ENCODE peak calls at places on chromosomes 6 and 20, in nine cellular contexts. One of them, this sample, is unnamed.

GRCh38 chr6:17624396-17624795 is 24.3 kb downstream of the FAM8A1 start:
- DNase-seq in heart left ventricle: no peak
- DNase-seq in heart right ventricle: no peak
- DNase-seq in IMR-90: no peak
- DNase-seq in endodermal cell: no peak
- DNase-seq in cardiac muscle cell: no peak
- DNase-seq in right atrium auricular region: no peak
- DNase-seq in CD8-positive, alpha-beta memory T cell: no peak
- DNase-seq in naive thymus-derived CD4-positive, alpha-beta T cell: no peak
- DNase-seq in this sample: no peak

GRCh38 chr6:17167327-17167979 is 65.6 kb downstream of the STMND1 start:
- DNase-seq in heart left ventricle: peak; percentile 54
- DNase-seq in heart right ventricle: peak; percentile 34
- DNase-seq in IMR-90: peak; percentile 15
- DNase-seq in endodermal cell: peak; percentile 93
- DNase-seq in cardiac muscle cell: peak; percentile 57
- DNase-seq in right atrium auricular region: no peak
- DNase-seq in CD8-positive, alpha-beta memory T cell: no peak
- DNase-seq in naive thymus-derived CD4-positive, alpha-beta T cell: no peak
- DNase-seq in this sample: peak; percentile 48

GRCh38 chr6:80151641-80152040 is 45.2 kb downstream of the BCKDHB start:
- DNase-seq in heart left ventricle: no peak
- DNase-seq in heart right ventricle: no peak
- DNase-seq in IMR-90: no peak
- DNase-seq in endodermal cell: no peak
- DNase-seq in cardiac muscle cell: no peak
- DNase-seq in right atrium auricular region: no peak
- DNase-seq in CD8-positive, alpha-beta memory T cell: no peak
- DNase-seq in naive thymus-derived CD4-positive, alpha-beta T cell: no peak
- DNase-seq in this sample: no peak

GRCh38 chr20:11852189-11852588 is 65.5 kb upstream of the BTBD3 start:
- DNase-seq in heart left ventricle: no peak
- DNase-seq in heart right ventricle: no peak
- DNase-seq in IMR-90: no peak
- DNase-seq in endodermal cell: no peak
- DNase-seq in cardiac muscle cell: no peak
- DNase-seq in right atrium auricular region: no peak
- DNase-seq in CD8-positive, alpha-beta memory T cell: no peak
- DNase-seq in naive thymus-derived CD4-positive, alpha-beta T cell: no peak
- DNase-seq in this sample: no peak

GRCh38 chr6:134416501-134417154 is 98.7 kb upstream of the SGK1 start:
- DNase-seq in heart left ventricle: no peak
- DNase-seq in heart right ventricle: no peak
- DNase-seq in IMR-90: peak; percentile 61
- DNase-seq in endodermal cell: no peak
- DNase-seq in cardiac muscle cell: peak; percentile 68
- DNase-seq in right atrium auricular region: no peak
- DNase-seq in CD8-positive, alpha-beta memory T cell: no peak
- DNase-seq in naive thymus-derived CD4-positive, alpha-beta T cell: no peak
- DNase-seq in this sample: no peak

GRCh38 chr6:122622404-122622938 is 12.3 kb downstream of the PKIB start:
- DNase-seq in heart left ventricle: no peak
- DNase-seq in heart right ventricle: no peak
- DNase-seq in IMR-90: no peak
- DNase-seq in endodermal cell: no peak
- DNase-seq in cardiac muscle cell: no peak
- DNase-seq in right atrium auricular region: no peak
- DNase-seq in CD8-positive, alpha-beta memory T cell: no peak
- DNase-seq in naive thymus-derived CD4-positive, alpha-beta T cell: no peak
- DNase-seq in this sample: no peak

GRCh38 chr6:169172435-169172834 is 81.2 kb downstream of the THBS2 start:
- DNase-seq in heart left ventricle: no peak
- DNase-seq in heart right ventricle: no peak
- DNase-seq in IMR-90: peak; percentile 55
- DNase-seq in endodermal cell: no peak
- DNase-seq in cardiac muscle cell: peak; percentile 89
- DNase-seq in right atrium auricular region: peak; percentile 89
- DNase-seq in CD8-positive, alpha-beta memory T cell: no peak
- DNase-seq in naive thymus-derived CD4-positive, alpha-beta T cell: no peak
- DNase-seq in this sample: peak; percentile 28

GRCh38 chr6:37893262-37893661 is 73.7 kb downstream of the ZFAND3 start:
- DNase-seq in heart left ventricle: no peak
- DNase-seq in heart right ventricle: no peak
- DNase-seq in IMR-90: no peak
- DNase-seq in endodermal cell: no peak
- DNase-seq in cardiac muscle cell: no peak
- DNase-seq in right atrium auricular region: no peak
- DNase-seq in CD8-positive, alpha-beta memory T cell: no peak
- DNase-seq in naive thymus-derived CD4-positive, alpha-beta T cell: no peak
- DNase-seq in this sample: no peak

GRCh38 chr6:109458774-109459531 is 3.4 kb upstream of the MICAL1 start:
- DNase-seq in heart left ventricle: no peak
- DNase-seq in heart right ventricle: no peak
- DNase-seq in IMR-90: no peak
- DNase-seq in endodermal cell: peak; percentile 58
- DNase-seq in cardiac muscle cell: no peak
- DNase-seq in right atrium auricular region: no peak
- DNase-seq in CD8-positive, alpha-beta memory T cell: peak; percentile 67
- DNase-seq in naive thymus-derived CD4-positive, alpha-beta T cell: no peak
- DNase-seq in this sample: no peak

GRCh38 chr6:45677381-45677992 is 299.8 kb upstream of the SUPT3H start:
- DNase-seq in heart left ventricle: peak; percentile 33
- DNase-seq in heart right ventricle: peak; percentile 21
- DNase-seq in IMR-90: peak; percentile 66
- DNase-seq in endodermal cell: peak; percentile 31
- DNase-seq in cardiac muscle cell: peak; percentile 70
- DNase-seq in right atrium auricular region: no peak
- DNase-seq in CD8-positive, alpha-beta memory T cell: peak; percentile 50
- DNase-seq in naive thymus-derived CD4-positive, alpha-beta T cell: peak; percentile 41
- DNase-seq in this sample: no peak

GRCh38 chr6:75481394-75481793 is 12.2 kb downstream of the FILIP1 start:
- DNase-seq in heart left ventricle: no peak
- DNase-seq in heart right ventricle: no peak
- DNase-seq in IMR-90: peak; percentile 57
- DNase-seq in endodermal cell: peak; percentile 68
- DNase-seq in cardiac muscle cell: no peak
- DNase-seq in right atrium auricular region: no peak
- DNase-seq in CD8-positive, alpha-beta memory T cell: no peak
- DNase-seq in naive thymus-derived CD4-positive, alpha-beta T cell: no peak
- DNase-seq in this sample: no peak

GRCh38 chr6:165663736-165664552 is 903 bp upstream of the PDE10A start:
- DNase-seq in heart left ventricle: peak; percentile 50
- DNase-seq in heart right ventricle: peak; percentile 64
- DNase-seq in IMR-90: no peak
- DNase-seq in endodermal cell: peak; percentile 77
- DNase-seq in cardiac muscle cell: no peak
- DNase-seq in right atrium auricular region: no peak
- DNase-seq in CD8-positive, alpha-beta memory T cell: no peak
- DNase-seq in naive thymus-derived CD4-positive, alpha-beta T cell: no peak
- DNase-seq in this sample: no peak

GRCh38 chr6:26020983-26021349 is 58.4 kb downstream of the TRIM38 start:
- DNase-seq in heart left ventricle: peak; percentile 46
- DNase-seq in heart right ventricle: peak; percentile 54
- DNase-seq in IMR-90: peak; percentile 74
- DNase-seq in endodermal cell: peak; percentile 83
- DNase-seq in cardiac muscle cell: peak; percentile 71
- DNase-seq in right atrium auricular region: peak; percentile 77
- DNase-seq in CD8-positive, alpha-beta memory T cell: no peak
- DNase-seq in naive thymus-derived CD4-positive, alpha-beta T cell: no peak
- DNase-seq in this sample: peak; percentile 53

GRCh38 chr6:3432416-3432815 is 24.4 kb downstream of the SLC22A23 start:
- DNase-seq in heart left ventricle: no peak
- DNase-seq in heart right ventricle: no peak
- DNase-seq in IMR-90: no peak
- DNase-seq in endodermal cell: no peak
- DNase-seq in cardiac muscle cell: no peak
- DNase-seq in right atrium auricular region: no peak
- DNase-seq in CD8-positive, alpha-beta memory T cell: no peak
- DNase-seq in naive thymus-derived CD4-positive, alpha-beta T cell: no peak
- DNase-seq in this sample: no peak

GRCh38 chr20:4161447-4162251 is 146.3 kb upstream of the RNF24 start:
- DNase-seq in heart left ventricle: no peak
- DNase-seq in heart right ventricle: no peak
- DNase-seq in IMR-90: no peak
- DNase-seq in endodermal cell: peak; percentile 69
- DNase-seq in cardiac muscle cell: peak; percentile 32
- DNase-seq in right atrium auricular region: no peak
- DNase-seq in CD8-positive, alpha-beta memory T cell: no peak
- DNase-seq in naive thymus-derived CD4-positive, alpha-beta T cell: no peak
- DNase-seq in this sample: no peak

GRCh38 chr20:4151991-4152695 is 136.8 kb upstream of the RNF24 start:
- DNase-seq in heart left ventricle: no peak
- DNase-seq in heart right ventricle: no peak
- DNase-seq in IMR-90: peak; percentile 78
- DNase-seq in endodermal cell: no peak
- DNase-seq in cardiac muscle cell: peak; percentile 37
- DNase-seq in right atrium auricular region: no peak
- DNase-seq in CD8-positive, alpha-beta memory T cell: no peak
- DNase-seq in naive thymus-derived CD4-positive, alpha-beta T cell: no peak
- DNase-seq in this sample: no peak

GRCh38 chr20:14295238-14295637 is 42.2 kb downstream of the FLRT3 start:
- DNase-seq in heart left ventricle: no peak
- DNase-seq in heart right ventricle: no peak
- DNase-seq in IMR-90: no peak
- DNase-seq in endodermal cell: no peak
- DNase-seq in cardiac muscle cell: no peak
- DNase-seq in right atrium auricular region: no peak
- DNase-seq in CD8-positive, alpha-beta memory T cell: no peak
- DNase-seq in naive thymus-derived CD4-positive, alpha-beta T cell: no peak
- DNase-seq in this sample: no peak

GRCh38 chr6:23174781-23175361 is 605.5 kb downstream of the HDGFL1 start:
- DNase-seq in heart left ventricle: no peak
- DNase-seq in heart right ventricle: no peak
- DNase-seq in IMR-90: peak; percentile 97
- DNase-seq in endodermal cell: no peak
- DNase-seq in cardiac muscle cell: peak; percentile 77
- DNase-seq in right atrium auricular region: no peak
- DNase-seq in CD8-positive, alpha-beta memory T cell: no peak
- DNase-seq in naive thymus-derived CD4-positive, alpha-beta T cell: no peak
- DNase-seq in this sample: no peak

DNA sequence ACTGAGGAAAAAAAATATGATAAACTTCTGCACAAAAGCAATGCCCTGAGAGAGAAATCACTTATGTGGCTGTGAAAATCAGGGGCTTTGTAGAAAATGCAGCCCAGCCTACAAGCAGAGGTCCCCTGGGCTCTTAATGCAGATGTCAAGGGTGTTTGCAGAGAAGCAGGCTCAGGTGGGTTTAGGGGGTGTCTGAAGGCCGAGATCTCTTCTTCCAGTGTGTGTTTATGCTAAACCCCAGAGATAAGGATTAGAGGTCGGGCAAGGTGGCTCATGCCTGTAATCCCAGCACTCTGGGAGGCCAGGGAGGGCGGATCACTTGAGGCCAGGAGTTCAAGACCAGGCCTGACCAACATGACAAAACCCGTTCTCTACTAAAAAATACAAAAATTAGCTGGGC is 78.5 kb downstream of the TMEM242 start:
- DNase-seq in heart left ventricle: no peak
- DNase-seq in heart right ventricle: no peak
- DNase-seq in IMR-90: no peak
- DNase-seq in endodermal cell: no peak
- DNase-seq in cardiac muscle cell: no peak
- DNase-seq in right atrium auricular region: no peak
- DNase-seq in CD8-positive, alpha-beta memory T cell: no peak
- DNase-seq in naive thymus-derived CD4-positive, alpha-beta T cell: no peak
- DNase-seq in this sample: no peak
- H3K27ac ChIP-seq in heart left ventricle: peak overlapping the region; percentile 69
- H3K27ac ChIP-seq in heart right ventricle: peak overlapping the region; percentile 84
- H3K27ac ChIP-seq in IMR-90: no peak overlapping the region
- H3K27ac ChIP-seq in endodermal cell: no peak overlapping the region
- H3K27ac ChIP-seq in cardiac muscle cell: no peak overlapping the region
- H3K27ac ChIP-seq in right atrium auricular region: peak overlapping the region; percentile 67
- H3K27ac ChIP-seq in CD8-positive, alpha-beta memory T cell: no peak overlapping the region
- H3K27ac ChIP-seq in naive thymus-derived CD4-positive, alpha-beta T cell: no peak overlapping the region
- H3K27ac ChIP-seq in this sample: no peak overlapping the region

GRCh38 chr6:46865221-46865620 is 56.5 kb downstream of the ADGRF5 start:
- DNase-seq in heart left ventricle: no peak
- DNase-seq in heart right ventricle: no peak
- DNase-seq in IMR-90: no peak
- DNase-seq in endodermal cell: no peak
- DNase-seq in cardiac muscle cell: no peak
- DNase-seq in right atrium auricular region: no peak
- DNase-seq in CD8-positive, alpha-beta memory T cell: no peak
- DNase-seq in naive thymus-derived CD4-positive, alpha-beta T cell: no peak
- DNase-seq in this sample: no peak
- H3K36me3 ChIP-seq in heart left ventricle: peaks cover 88% of the 10 kb centered on the region
- H3K36me3 ChIP-seq in heart right ventricle: peaks cover 11% of the 10 kb centered on the region
- H3K36me3 ChIP-seq in IMR-90: no peaks in the 10 kb centered on the region
- H3K36me3 ChIP-seq in endodermal cell: no peaks in the 10 kb centered on the region
- H3K36me3 ChIP-seq in cardiac muscle cell: no peaks in the 10 kb centered on the region
- H3K36me3 ChIP-seq in right atrium auricular region: peaks cover 6% of the 10 kb centered on the region
- H3K36me3 ChIP-seq in CD8-positive, alpha-beta memory T cell: no peaks in the 10 kb centered on the region
- H3K36me3 ChIP-seq in naive thymus-derived CD4-positive, alpha-beta T cell: no peaks in the 10 kb centered on the region
- H3K36me3 ChIP-seq in this sample: peaks cover 6% of the 10 kb centered on the region

GRCh38 chr20:50712771-50713676 is 18.4 kb upstream of the PARD6B start:
- DNase-seq in heart left ventricle: no peak
- DNase-seq in heart right ventricle: no peak
- DNase-seq in IMR-90: no peak
- DNase-seq in endodermal cell: no peak
- DNase-seq in cardiac muscle cell: no peak
- DNase-seq in right atrium auricular region: no peak
- DNase-seq in CD8-positive, alpha-beta memory T cell: no peak
- DNase-seq in naive thymus-derived CD4-positive, alpha-beta T cell: no peak
- DNase-seq in this sample: no peak

GRCh38 chr20:50710492-50711063 is 19.2 kb upstream of the RIPOR3 start:
- DNase-seq in heart left ventricle: no peak
- DNase-seq in heart right ventricle: no peak
- DNase-seq in IMR-90: peak; percentile 45
- DNase-seq in endodermal cell: no peak
- DNase-seq in cardiac muscle cell: peak; percentile 54
- DNase-seq in right atrium auricular region: no peak
- DNase-seq in CD8-positive, alpha-beta memory T cell: no peak
- DNase-seq in naive thymus-derived CD4-positive, alpha-beta T cell: no peak
- DNase-seq in this sample: no peak

GRCh38 chr20:50709574-50709973 is 18.2 kb upstream of the RIPOR3 start:
- DNase-seq in heart left ventricle: no peak
- DNase-seq in heart right ventricle: no peak
- DNase-seq in IMR-90: no peak
- DNase-seq in endodermal cell: no peak
- DNase-seq in cardiac muscle cell: peak; percentile 22
- DNase-seq in right atrium auricular region: no peak
- DNase-seq in CD8-positive, alpha-beta memory T cell: no peak
- DNase-seq in naive thymus-derived CD4-positive, alpha-beta T cell: no peak
- DNase-seq in this sample: no peak

GRCh38 chr20:50711113-50711825 is 19.9 kb upstream of the RIPOR3 start:
- DNase-seq in heart left ventricle: no peak
- DNase-seq in heart right ventricle: no peak
- DNase-seq in IMR-90: no peak
- DNase-seq in endodermal cell: no peak
- DNase-seq in cardiac muscle cell: no peak
- DNase-seq in right atrium auricular region: no peak
- DNase-seq in CD8-positive, alpha-beta memory T cell: no peak
- DNase-seq in naive thymus-derived CD4-positive, alpha-beta T cell: no peak
- DNase-seq in this sample: no peak

GRCh38 chr20:50708845-50709555 is 17.7 kb upstream of the RIPOR3 start:
- DNase-seq in heart left ventricle: no peak
- DNase-seq in heart right ventricle: no peak
- DNase-seq in IMR-90: no peak
- DNase-seq in endodermal cell: no peak
- DNase-seq in cardiac muscle cell: no peak
- DNase-seq in right atrium auricular region: no peak
- DNase-seq in CD8-positive, alpha-beta memory T cell: no peak
- DNase-seq in naive thymus-derived CD4-positive, alpha-beta T cell: no peak
- DNase-seq in this sample: no peak
- H3K4me1 ChIP-seq in heart left ventricle: no peaks in the 10 kb centered on the region
- H3K4me1 ChIP-seq in heart right ventricle: peaks cover 9% of the 10 kb centered on the region
- H3K4me1 ChIP-seq in IMR-90: peaks cover 14% of the 10 kb centered on the region
- H3K4me1 ChIP-seq in endodermal cell: peaks cover 2% of the 10 kb centered on the region
- H3K4me1 ChIP-seq in cardiac muscle cell: peaks cover 6% of the 10 kb centered on the region
- H3K4me1 ChIP-seq in right atrium auricular region: peaks cover 8% of the 10 kb centered on the region
- H3K4me1 ChIP-seq in CD8-positive, alpha-beta memory T cell: no peaks in the 10 kb centered on the region
- H3K4me1 ChIP-seq in naive thymus-derived CD4-positive, alpha-beta T cell: no peaks in the 10 kb centered on the region
- H3K4me1 ChIP-seq in this sample: peaks cover 2% of the 10 kb centered on the region

GRCh38 chr20:33312583-33312982 is 29.6 kb downstream of the BPIFB1 start:
- DNase-seq in heart left ventricle: no peak
- DNase-seq in heart right ventricle: no peak
- DNase-seq in IMR-90: no peak
- DNase-seq in endodermal cell: no peak
- DNase-seq in cardiac muscle cell: no peak
- DNase-seq in right atrium auricular region: no peak
- DNase-seq in CD8-positive, alpha-beta memory T cell: no peak
- DNase-seq in naive thymus-derived CD4-positive, alpha-beta T cell: no peak
- DNase-seq in this sample: no peak
- H3K27ac ChIP-seq in heart left ventricle: no peak overlapping the region
- H3K27ac ChIP-seq in heart right ventricle: no peak overlapping the region
- H3K27ac ChIP-seq in IMR-90: no peak overlapping the region
- H3K27ac ChIP-seq in endodermal cell: no peak overlapping the region
- H3K27ac ChIP-seq in cardiac muscle cell: no peak overlapping the region
- H3K27ac ChIP-seq in right atrium auricular region: no peak overlapping the region
- H3K27ac ChIP-seq in CD8-positive, alpha-beta memory T cell: no peak overlapping the region
- H3K27ac ChIP-seq in naive thymus-derived CD4-positive, alpha-beta T cell: no peak overlapping the region
- H3K27ac ChIP-seq in this sample: no peak overlapping the region